ENCODE peak calls at places on chromosomes 2 and 18, in five cellular contexts. One of them, this sample, is unnamed.

GRCh38 chr2:231674587-231675334 is 33.6 kb upstream of the PTMA start:
- DNase-seq in EL: peak
- DNase-seq in GM19239: no peak
- DNase-seq in stimulated activated CD4-positive, alpha-beta T cell treated with anti-CD3 and anti-CD28 coated beads, Interleukin-12 subunit alpha, Interleukin-12 subunit beta, amount 100 ng/mL, for 48 hours: peak
- DNase-seq in MV-4-11: peak
- DNase-seq in this sample: no peak

GRCh38 chr2:151518802-151519201 is 109.1 kb downstream of the RIF1 start:
- DNase-seq in GM19239: no peak
- DNase-seq in MV-4-11: no peak
- DNase-seq in EL: peak
- DNase-seq in stimulated activated CD4-positive, alpha-beta T cell treated with anti-CD3 and anti-CD28 coated beads, Interleukin-12 subunit alpha, Interleukin-12 subunit beta, amount 100 ng/mL, for 48 hours: no peak
- DNase-seq in this sample: no peak

GRCh38 chr2:42906557-42907380 is 114.4 kb upstream of the HAAO start:
- DNase-seq in MV-4-11: no peak
- DNase-seq in GM19239: no peak
- DNase-seq in EL: peak
- DNase-seq in stimulated activated CD4-positive, alpha-beta T cell treated with anti-CD3 and anti-CD28 coated beads, Interleukin-12 subunit alpha, Interleukin-12 subunit beta, amount 100 ng/mL, for 48 hours: no peak
- DNase-seq in this sample: no peak

GRCh38 chr2:190320696-190321095 is 1.1 kb upstream of the HIBCH start:
- DNase-seq in GM19239: no peak
- DNase-seq in EL: no peak
- DNase-seq in MV-4-11: no peak
- DNase-seq in stimulated activated CD4-positive, alpha-beta T cell treated with anti-CD3 and anti-CD28 coated beads, Interleukin-12 subunit alpha, Interleukin-12 subunit beta, amount 100 ng/mL, for 48 hours: no peak
- DNase-seq in this sample: no peak

GRCh38 chr2:67839242-67839641 is 223.6 kb downstream of the C1D start:
- DNase-seq in GM19239: no peak
- DNase-seq in stimulated activated CD4-positive, alpha-beta T cell treated with anti-CD3 and anti-CD28 coated beads, Interleukin-12 subunit alpha, Interleukin-12 subunit beta, amount 100 ng/mL, for 48 hours: no peak
- DNase-seq in MV-4-11: no peak
- DNase-seq in EL: peak
- DNase-seq in this sample: no peak

GRCh38 chr2:163878718-163879117 is 142.9 kb upstream of the FIGN start:
- DNase-seq in GM19239: no peak
- DNase-seq in EL: peak
- DNase-seq in stimulated activated CD4-positive, alpha-beta T cell treated with anti-CD3 and anti-CD28 coated beads, Interleukin-12 subunit alpha, Interleukin-12 subunit beta, amount 100 ng/mL, for 48 hours: no peak
- DNase-seq in MV-4-11: peak
- DNase-seq in this sample: no peak

GRCh38 chr2:232624554-232624842 is 8.9 kb upstream of the EFHD1 start:
- DNase-seq in EL: peak
- DNase-seq in GM19239: no peak
- DNase-seq in stimulated activated CD4-positive, alpha-beta T cell treated with anti-CD3 and anti-CD28 coated beads, Interleukin-12 subunit alpha, Interleukin-12 subunit beta, amount 100 ng/mL, for 48 hours: no peak
- DNase-seq in MV-4-11: no peak
- DNase-seq in this sample: no peak

GRCh38 chr2:5401258-5401657 is 290.9 kb upstream of the SOX11 start:
- DNase-seq in GM19239: no peak
- DNase-seq in EL: no peak
- DNase-seq in MV-4-11: no peak
- DNase-seq in stimulated activated CD4-positive, alpha-beta T cell treated with anti-CD3 and anti-CD28 coated beads, Interleukin-12 subunit alpha, Interleukin-12 subunit beta, amount 100 ng/mL, for 48 hours: no peak
- DNase-seq in this sample: no peak

GRCh38 chr2:32258242-32258641 is 6.4 kb downstream of the NLRC4 start:
- DNase-seq in stimulated activated CD4-positive, alpha-beta T cell treated with anti-CD3 and anti-CD28 coated beads, Interleukin-12 subunit alpha, Interleukin-12 subunit beta, amount 100 ng/mL, for 48 hours: no peak
- DNase-seq in GM19239: no peak
- DNase-seq in MV-4-11: no peak
- DNase-seq in EL: no peak
- DNase-seq in this sample: no peak

GRCh38 chr2:136225950-136226835 is 108.2 kb upstream of the CXCR4 start:
- DNase-seq in stimulated activated CD4-positive, alpha-beta T cell treated with anti-CD3 and anti-CD28 coated beads, Interleukin-12 subunit alpha, Interleukin-12 subunit beta, amount 100 ng/mL, for 48 hours: no peak
- DNase-seq in MV-4-11: peak
- DNase-seq in GM19239: no peak
- DNase-seq in EL: no peak
- DNase-seq in this sample: no peak

GRCh38 chr2:45024600-45025291 is 15.5 kb upstream of the SIX2 start:
- DNase-seq in GM19239: no peak
- DNase-seq in MV-4-11: no peak
- DNase-seq in EL: peak
- DNase-seq in stimulated activated CD4-positive, alpha-beta T cell treated with anti-CD3 and anti-CD28 coated beads, Interleukin-12 subunit alpha, Interleukin-12 subunit beta, amount 100 ng/mL, for 48 hours: no peak
- DNase-seq in this sample: no peak

GRCh38 chr2:230865766-230866703 is 1.3 kb downstream of the ITM2C start:
- DNase-seq in EL: peak
- DNase-seq in GM19239: no peak
- DNase-seq in stimulated activated CD4-positive, alpha-beta T cell treated with anti-CD3 and anti-CD28 coated beads, Interleukin-12 subunit alpha, Interleukin-12 subunit beta, amount 100 ng/mL, for 48 hours: no peak
- DNase-seq in MV-4-11: no peak
- DNase-seq in this sample: no peak

GRCh38 chr2:174699993-174700766 is 64.1 kb downstream of the CHRNA1 start:
- DNase-seq in GM19239: peak
- DNase-seq in MV-4-11: peak
- DNase-seq in EL: peak
- DNase-seq in stimulated activated CD4-positive, alpha-beta T cell treated with anti-CD3 and anti-CD28 coated beads, Interleukin-12 subunit alpha, Interleukin-12 subunit beta, amount 100 ng/mL, for 48 hours: no peak
- DNase-seq in this sample: peak

GRCh38 chr18:77123313-77124231 is 9.0 kb downstream of the MBP start:
- DNase-seq in stimulated activated CD4-positive, alpha-beta T cell treated with anti-CD3 and anti-CD28 coated beads, Interleukin-12 subunit alpha, Interleukin-12 subunit beta, amount 100 ng/mL, for 48 hours: no peak
- DNase-seq in EL: no peak
- DNase-seq in GM19239: no peak
- DNase-seq in MV-4-11: no peak
- DNase-seq in this sample: no peak

GRCh38 chr2:237012577-237013237 is 73.0 kb upstream of the COPS8 start:
- DNase-seq in MV-4-11: no peak
- DNase-seq in EL: no peak
- DNase-seq in stimulated activated CD4-positive, alpha-beta T cell treated with anti-CD3 and anti-CD28 coated beads, Interleukin-12 subunit alpha, Interleukin-12 subunit beta, amount 100 ng/mL, for 48 hours: no peak
- DNase-seq in GM19239: no peak
- DNase-seq in this sample: no peak

GRCh38 chr2:100106460-100106859 is 35.9 kb downstream of the AFF3 start:
- DNase-seq in stimulated activated CD4-positive, alpha-beta T cell treated with anti-CD3 and anti-CD28 coated beads, Interleukin-12 subunit alpha, Interleukin-12 subunit beta, amount 100 ng/mL, for 48 hours: no peak
- DNase-seq in GM19239: no peak
- DNase-seq in MV-4-11: no peak
- DNase-seq in EL: no peak
- DNase-seq in this sample: no peak

GRCh38 chr18:48363167-48363566 is 46.0 kb downstream of the ZBTB7C start:
- DNase-seq in MV-4-11: no peak
- DNase-seq in GM19239: no peak
- DNase-seq in EL: no peak
- DNase-seq in stimulated activated CD4-positive, alpha-beta T cell treated with anti-CD3 and anti-CD28 coated beads, Interleukin-12 subunit alpha, Interleukin-12 subunit beta, amount 100 ng/mL, for 48 hours: no peak
- DNase-seq in this sample: no peak

GRCh38 chr2:62672601-62673000 is 32.9 kb upstream of the EHBP1 start:
- DNase-seq in MV-4-11: no peak
- DNase-seq in EL: peak
- DNase-seq in stimulated activated CD4-positive, alpha-beta T cell treated with anti-CD3 and anti-CD28 coated beads, Interleukin-12 subunit alpha, Interleukin-12 subunit beta, amount 100 ng/mL, for 48 hours: no peak
- DNase-seq in GM19239: no peak
- DNase-seq in this sample: no peak

GRCh38 chr2:240957656-240958365 is 40.6 kb upstream of the SNED1 start:
- DNase-seq in EL: no peak
- DNase-seq in GM19239: no peak
- DNase-seq in stimulated activated CD4-positive, alpha-beta T cell treated with anti-CD3 and anti-CD28 coated beads, Interleukin-12 subunit alpha, Interleukin-12 subunit beta, amount 100 ng/mL, for 48 hours: no peak
- DNase-seq in MV-4-11: no peak
- DNase-seq in this sample: no peak

GRCh38 chr2:153953761-153954160 is 82.0 kb downstream of the GALNT13 start:
- DNase-seq in EL: no peak
- DNase-seq in stimulated activated CD4-positive, alpha-beta T cell treated with anti-CD3 and anti-CD28 coated beads, Interleukin-12 subunit alpha, Interleukin-12 subunit beta, amount 100 ng/mL, for 48 hours: no peak
- DNase-seq in GM19239: no peak
- DNase-seq in MV-4-11: no peak
- DNase-seq in this sample: no peak

GRCh38 chr2:120667981-120668380 is 67.7 kb upstream of the GLI2 start:
- DNase-seq in EL: peak
- DNase-seq in GM19239: no peak
- DNase-seq in stimulated activated CD4-positive, alpha-beta T cell treated with anti-CD3 and anti-CD28 coated beads, Interleukin-12 subunit alpha, Interleukin-12 subunit beta, amount 100 ng/mL, for 48 hours: no peak
- DNase-seq in MV-4-11: no peak
- DNase-seq in this sample: no peak

GRCh38 chr2:168694876-168695275 is 107.6 kb upstream of the NOSTRIN start:
- DNase-seq in MV-4-11: no peak
- DNase-seq in stimulated activated CD4-positive, alpha-beta T cell treated with anti-CD3 and anti-CD28 coated beads, Interleukin-12 subunit alpha, Interleukin-12 subunit beta, amount 100 ng/mL, for 48 hours: no peak
- DNase-seq in GM19239: no peak
- DNase-seq in EL: no peak
- DNase-seq in this sample: no peak

GRCh38 chr2:54597153-54597827 is 126.2 kb upstream of the EML6 start:
- DNase-seq in GM19239: no peak
- DNase-seq in MV-4-11: no peak
- DNase-seq in stimulated activated CD4-positive, alpha-beta T cell treated with anti-CD3 and anti-CD28 coated beads, Interleukin-12 subunit alpha, Interleukin-12 subunit beta, amount 100 ng/mL, for 48 hours: no peak
- DNase-seq in EL: no peak
- DNase-seq in this sample: no peak

GRCh38 chr18:31317860-31318259 is at the start of gene DSG1:
- DNase-seq in stimulated activated CD4-positive, alpha-beta T cell treated with anti-CD3 and anti-CD28 coated beads, Interleukin-12 subunit alpha, Interleukin-12 subunit beta, amount 100 ng/mL, for 48 hours: no peak
- DNase-seq in MV-4-11: no peak
- DNase-seq in EL: no peak
- DNase-seq in GM19239: no peak
- DNase-seq in this sample: no peak

GRCh38 chr2:130872276-130873125 is 35.8 kb downstream of the ARHGEF4 start:
- DNase-seq in MV-4-11: no peak
- DNase-seq in EL: no peak
- DNase-seq in GM19239: no peak
- DNase-seq in stimulated activated CD4-positive, alpha-beta T cell treated with anti-CD3 and anti-CD28 coated beads, Interleukin-12 subunit alpha, Interleukin-12 subunit beta, amount 100 ng/mL, for 48 hours: no peak
- DNase-seq in this sample: no peak

GRCh38 chr18:79518028-79518682 is 122.4 kb downstream of the NFATC1 start:
- DNase-seq in stimulated activated CD4-positive, alpha-beta T cell treated with anti-CD3 and anti-CD28 coated beads, Interleukin-12 subunit alpha, Interleukin-12 subunit beta, amount 100 ng/mL, for 48 hours: no peak
- DNase-seq in MV-4-11: no peak
- DNase-seq in EL: no peak
- DNase-seq in GM19239: no peak
- DNase-seq in this sample: no peak

GRCh38 chr2:126889501-126890135 is 9.1 kb upstream of the TEX51 start:
- DNase-seq in GM19239: no peak
- DNase-seq in MV-4-11: no peak
- DNase-seq in EL: no peak
- DNase-seq in stimulated activated CD4-positive, alpha-beta T cell treated with anti-CD3 and anti-CD28 coated beads, Interleukin-12 subunit alpha, Interleukin-12 subunit beta, amount 100 ng/mL, for 48 hours: no peak
- DNase-seq in this sample: no peak

GRCh38 chr2:149860276-149860921 is 272.8 kb upstream of the MMADHC start:
- DNase-seq in GM19239: no peak
- DNase-seq in stimulated activated CD4-positive, alpha-beta T cell treated with anti-CD3 and anti-CD28 coated beads, Interleukin-12 subunit alpha, Interleukin-12 subunit beta, amount 100 ng/mL, for 48 hours: no peak
- DNase-seq in EL: peak
- DNase-seq in MV-4-11: peak
- DNase-seq in this sample: no peak

GRCh38 chr2:17864676-17865075 is 13.8 kb upstream of the KCNS3 start:
- DNase-seq in MV-4-11: no peak
- DNase-seq in GM19239: no peak
- DNase-seq in stimulated activated CD4-positive, alpha-beta T cell treated with anti-CD3 and anti-CD28 coated beads, Interleukin-12 subunit alpha, Interleukin-12 subunit beta, amount 100 ng/mL, for 48 hours: no peak
- DNase-seq in EL: no peak
- DNase-seq in this sample: no peak

GRCh38 chr2:126882736-126883660 is 15.7 kb upstream of the TEX51 start:
- DNase-seq in stimulated activated CD4-positive, alpha-beta T cell treated with anti-CD3 and anti-CD28 coated beads, Interleukin-12 subunit alpha, Interleukin-12 subunit beta, amount 100 ng/mL, for 48 hours: no peak
- DNase-seq in EL: no peak
- DNase-seq in MV-4-11: no peak
- DNase-seq in GM19239: no peak
- DNase-seq in this sample: no peak

This sample was measured in D721Med.